ENCODE peak calls at places on chromosomes 2 and 18, in seven cellular contexts. J, I, P, E, F, H and N are unnamed samples.

GRCh38 chr2:208062113-208062512 is 36.8 kb upstream of the PLEKHM3 start:
- DNase-seq in J (no peak), I (no peak), P (no peak), E (peak; percentile 38), F (no peak), H (peak; percentile 54), N (peak; percentile 30)

GRCh38 chr2:32721376-32721775 is 93.5 kb downstream of the TTC27 start:
- DNase-seq in J (no peak), I (no peak), P (no peak), E (no peak), F (no peak), H (no peak), N (no peak)

GRCh38 chr2:39062320-39062719 is 58.5 kb downstream of the SOS1 start:
- DNase-seq in J (no peak), I (no peak), P (no peak), E (no peak), F (no peak), H (no peak), N (no peak)

GRCh38 chr2:128360711-128361110 is 42.0 kb upstream of the HS6ST1 start:
- DNase-seq in J (no peak), I (no peak), P (no peak), E (no peak), F (no peak), H (no peak), N (no peak)

GRCh38 chr2:181575650-181576025 is 81.3 kb downstream of the CERKL start:
- DNase-seq in J (no peak), I (no peak), P (no peak), E (no peak), F (no peak), H (no peak), N (no peak)

GRCh38 chr2:71952572-71953188 is 195.0 kb downstream of the CYP26B1 start:
- DNase-seq in J (no peak), I (no peak), P (peak; percentile 74), E (no peak), F (no peak), H (no peak), N (no peak)

GRCh38 chr18:1998121-1998520 is 573.2 kb downstream of the METTL4 start:
- DNase-seq in J (no peak), I (no peak), P (no peak), E (no peak), F (no peak), H (no peak), N (no peak)

GRCh38 chr2:1088192-1088860 is 137.7 kb downstream of the SNTG2 start:
- DNase-seq in J (no peak), I (no peak), P (no peak), E (no peak), F (no peak), H (peak; percentile 16), N (no peak)

GRCh38 chr2:86194751-86195054 is 559 bp downstream of the IMMT start:
- DNase-seq in J (no peak), I (no peak), P (no peak), E (no peak), F (peak; percentile 97), H (no peak), N (peak; percentile 96)

GRCh38 chr2:226674123-226674522 is 125.5 kb downstream of the IRS1 start:
- DNase-seq in J (no peak), I (no peak), P (no peak), E (no peak), F (no peak), H (no peak), N (no peak)

GRCh38 chr2:31004252-31004651 is 134.0 kb downstream of the GALNT14 start:
- DNase-seq in J (no peak), I (no peak), P (no peak), E (no peak), F (no peak), H (no peak), N (no peak)

GRCh38 chr2:224405412-224405811 is 3.5 kb upstream of the FAM124B start:
- DNase-seq in J (no peak), I (no peak), P (no peak), E (no peak), F (no peak), H (no peak), N (no peak)

GRCh38 chr2:11680901-11681721 is 11.1 kb upstream of the NTSR2 start:
- DNase-seq in J (peak; percentile 9), I (no peak), P (no peak), E (no peak), F (no peak), H (no peak), N (no peak)

GRCh38 chr18:33669589-33669988 is 91.6 kb downstream of the ASXL3 start:
- DNase-seq in J (no peak), I (no peak), P (no peak), E (no peak), F (no peak), H (no peak), N (no peak)

GRCh38 chr2:208352644-208353567 is 53.7 kb upstream of the PTH2R start:
- DNase-seq in J (no peak), I (no peak), P (no peak), E (no peak), F (no peak), H (no peak), N (no peak)

GRCh38 chr18:6058941-6059340 is 163.6 kb upstream of the TMEM200C start:
- DNase-seq in J (no peak), I (no peak), P (no peak), E (no peak), F (no peak), H (peak; percentile 84), N (no peak)

GRCh38 chr2:179268277-179268935 is 3.8 kb upstream of the SESTD1 start:
- DNase-seq in J (no peak), I (peak; percentile 7), P (no peak), E (no peak), F (no peak), H (peak; percentile 49), N (peak; percentile 47)

GRCh38 chr2:175855794-175856453 is 146.1 kb downstream of the LNPK start:
- DNase-seq in J (no peak), I (no peak), P (peak; percentile 89), E (no peak), F (peak; percentile 8), H (peak; percentile 45), N (no peak)

GRCh38 chr2:33274524-33274923 is 201.9 kb upstream of the RASGRP3 start:
- DNase-seq in J (no peak), I (no peak), P (no peak), E (no peak), F (no peak), H (no peak), N (no peak)

GRCh38 chr2:215771241-215771640 is 242.1 kb downstream of the MREG start:
- DNase-seq in J (no peak), I (no peak), P (no peak), E (no peak), F (no peak), H (peak; percentile 53), N (no peak)

GRCh38 chr2:86393521-86394490 is 47.4 kb upstream of the KDM3A start:
- DNase-seq in J (peak; percentile 42), I (no peak), P (peak; percentile 55), E (no peak), F (peak; percentile 29), H (peak; percentile 22), N (peak; percentile 59)

GRCh38 chr2:17059452-17059851 is 393.8 kb upstream of the CYRIA start:
- DNase-seq in J (no peak), I (no peak), P (no peak), E (no peak), F (no peak), H (no peak), N (no peak)

GRCh38 chr2:101883860-101884259 is 107.9 kb upstream of the IL1R2 start:
- DNase-seq in J (no peak), I (peak; percentile 31), P (no peak), E (no peak), F (peak; percentile 31), H (peak; percentile 59), N (peak; percentile 54)

GRCh38 chr2:128395196-128395595 is 76.5 kb upstream of the HS6ST1 start:
- DNase-seq in J (no peak), I (no peak), P (no peak), E (no peak), F (no peak), H (no peak), N (no peak)

GRCh38 chr2:168748461-168748860 is 54.0 kb upstream of the NOSTRIN start:
- DNase-seq in J (peak; percentile 62), I (no peak), P (no peak), E (no peak), F (no peak), H (no peak), N (no peak)

GRCh38 chr2:95022309-95023221 is 2.9 kb upstream of the MAL start:
- DNase-seq in J (peak; percentile 79), I (peak; percentile 67), P (no peak), E (peak; percentile 45), F (peak; percentile 65), H (peak; percentile 54), N (peak; percentile 56)

GRCh38 chr18:50805732-50806131 is 14.1 kb downstream of the MRO start:
- DNase-seq in J (no peak), I (no peak), P (no peak), E (no peak), F (no peak), H (no peak), N (no peak)

DNA sequence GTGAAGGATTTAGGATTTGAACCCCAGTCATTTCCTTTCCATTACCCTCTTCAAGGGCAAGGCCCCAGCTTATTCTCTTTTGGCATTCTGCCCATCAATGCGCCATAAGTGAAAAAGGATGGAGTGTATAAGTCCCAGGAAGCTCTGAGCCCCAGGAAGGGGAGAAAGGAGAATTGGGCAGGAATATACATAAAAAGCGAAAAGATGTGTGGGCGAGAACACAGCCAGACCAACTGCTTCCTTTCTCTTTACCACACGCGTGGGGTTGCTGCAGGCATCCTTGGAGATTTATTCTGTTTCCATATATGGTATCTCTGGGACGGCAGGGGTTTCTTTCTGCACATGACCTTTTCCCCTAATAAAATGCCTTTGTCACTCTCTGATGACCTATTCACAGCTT is 440.6 kb downstream of the NBAS start:
- DNase-seq in J (no peak), I (no peak), P (no peak), E (no peak), F (no peak), H (no peak), N (no peak)
- H3K9me3 ChIP-seq in J (peaks cover 2% of the 10 kb centered on the region), I (no peaks in the 10 kb centered on the region), P (no peaks in the 10 kb centered on the region), E (peaks cover 18% of the 10 kb centered on the region), F (no peaks in the 10 kb centered on the region), H (no peaks in the 10 kb centered on the region), N (no peaks in the 10 kb centered on the region)

GRCh38 chr2:119387381-119388129 is 20.8 kb downstream of the DBI start:
- DNase-seq in J (peak; percentile 90), I (no peak), P (no peak), E (peak; percentile 79), F (peak; percentile 55), H (peak; percentile 20), N (peak; percentile 20)
- TF ChIP-seq CTCF in J (no peak), I (no peak), P (peak; percentile 11), E (no peak), F (no peak), H (no peak), N (no peak)

GRCh38 chr2:113157108-113157896 is 16.5 kb upstream of the PSD4 start:
- DNase-seq in J (peak; percentile 85), I (no peak), P (no peak), E (no peak), F (peak; percentile 77), H (no peak), N (no peak)
- TF ChIP-seq POLR2A in J (no peak), I (no peak), P (no peak), E (no peak), F (peak; percentile 16), H (no peak), N (no peak)

DNA sequence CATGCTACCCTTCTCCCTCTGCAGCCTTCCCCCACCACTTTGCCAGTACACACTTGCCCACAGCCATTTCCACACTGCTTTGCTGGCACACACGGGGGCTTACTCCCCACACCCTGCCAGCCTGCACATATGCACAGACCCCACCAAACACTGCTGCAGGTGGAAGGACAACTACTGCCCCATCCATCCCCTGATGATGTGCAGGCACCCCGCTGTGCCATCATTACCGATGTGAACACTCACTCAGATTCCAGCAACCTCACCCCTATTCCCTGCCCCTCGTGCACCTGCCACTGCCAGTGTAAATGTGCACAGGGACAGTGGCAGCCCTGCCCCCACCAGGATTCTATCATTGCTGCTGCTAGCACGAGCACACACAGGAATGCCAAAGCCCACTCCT is 1400.8 kb upstream of the DDX18 start:
- DNase-seq in J (no peak), I (no peak), P (no peak), E (no peak), F (no peak), H (no peak), N (no peak)
- H3K9me3 ChIP-seq in J (peaks cover 29% of the 10 kb centered on the region), I (peaks cover 2% of the 10 kb centered on the region), P (peaks cover 7% of the 10 kb centered on the region), E (no peaks in the 10 kb centered on the region), F (no peaks in the 10 kb centered on the region), H (peaks cover 15% of the 10 kb centered on the region), N (peaks cover 6% of the 10 kb centered on the region)